ENCODE peak calls at places on chromosomes 5 and 9, in four cellular contexts. V is heart left ventricle, C is natural killer cell, S is HFFc6. F is an unnamed sample.

GRCh38 chr9:89639367-89639795 is 34.6 kb downstream of the GADD45G start:
- DNase-seq in S (no peak), C (no peak), V (peak), F (no peak)

GRCh38 chr9:126860757-126861466 is 473 bp downstream of the ZBTB34 start:
- DNase-seq in V (no peak), C (peak), S (no peak), F (peak)

GRCh38 chr9:69325409-69326212 is 596 bp downstream of the ENTREP1 start:
- DNase-seq in C (no peak), S (no peak), V (peak), F (no peak)

GRCh38 chr9:928363-929042 is 48.0 kb upstream of the DMRT3 start:
- DNase-seq in V (no peak), C (no peak), S (no peak), F (peak)

GRCh38 chr5:158119852-158120708 is 261.1 kb upstream of the CLINT1 start:
- DNase-seq in V (no peak), S (no peak), C (no peak), F (no peak)

GRCh38 chr5:95422842-95423241 is 31.7 kb downstream of the FAM81B start:
- DNase-seq in V (no peak), S (no peak), C (no peak), F (no peak)

GRCh38 chr5:60131504-60131903 is 238.0 kb upstream of the PDE4D start:
- DNase-seq in S (no peak), C (no peak), V (no peak), F (no peak)

GRCh38 chr5:161414896-161415295 is 131.6 kb downstream of the GABRB2 start:
- DNase-seq in V (no peak), S (no peak), C (no peak), F (no peak)

GRCh38 chr5:129447968-129448367 is 12.1 kb upstream of the ADAMTS19 start:
- DNase-seq in C (no peak), V (no peak), S (no peak), F (no peak)

GRCh38 chr5:107275333-107275732 is 395.4 kb downstream of the EFNA5 start:
- DNase-seq in V (no peak), S (no peak), C (no peak), F (no peak)

GRCh38 chr5:72138943-72139467 is 31.7 kb downstream of the MAP1B start:
- DNase-seq in C (no peak), S (peak), V (no peak), F (no peak)

GRCh38 chr5:9342161-9342787 is 203.6 kb downstream of the SEMA5A start:
- DNase-seq in C (no peak), S (no peak), V (no peak), F (no peak)

GRCh38 chr5:15787676-15788075 is 287.7 kb downstream of the FBXL7 start:
- DNase-seq in V (no peak), C (no peak), S (no peak), F (no peak)

GRCh38 chr9:7342229-7342628 is 457.3 kb downstream of the DMAC1 start:
- DNase-seq in S (no peak), V (no peak), C (no peak), F (peak)
- TF ChIP-seq CTCF in S (no peak), V (no peak), C (no peak), F (no peak)

GRCh38 chr5:132459983-132460834 is 30.4 kb downstream of the IRF1 start:
- DNase-seq in V (peak), C (peak), S (no peak), F (no peak)
- TF ChIP-seq CTCF in V (no peak), C (no peak), S (peak), F (no peak)

GRCh38 chr9:137583957-137584356 is 5.2 kb upstream of the DPH7 start:
- DNase-seq in V (no peak), C (no peak), S (no peak), F (no peak)

GRCh38 chr9:137580958-137581331 is 2.2 kb upstream of the DPH7 start:
- DNase-seq in C (no peak), S (no peak), V (no peak), F (no peak)

GRCh38 chr9:137583347-137583746 is 4.6 kb upstream of the DPH7 start:
- DNase-seq in S (no peak), C (no peak), V (no peak), F (no peak)

GRCh38 chr9:137581361-137582285 is 2.9 kb upstream of the DPH7 start:
- DNase-seq in V (no peak), C (no peak), S (no peak), F (no peak)

DNA sequence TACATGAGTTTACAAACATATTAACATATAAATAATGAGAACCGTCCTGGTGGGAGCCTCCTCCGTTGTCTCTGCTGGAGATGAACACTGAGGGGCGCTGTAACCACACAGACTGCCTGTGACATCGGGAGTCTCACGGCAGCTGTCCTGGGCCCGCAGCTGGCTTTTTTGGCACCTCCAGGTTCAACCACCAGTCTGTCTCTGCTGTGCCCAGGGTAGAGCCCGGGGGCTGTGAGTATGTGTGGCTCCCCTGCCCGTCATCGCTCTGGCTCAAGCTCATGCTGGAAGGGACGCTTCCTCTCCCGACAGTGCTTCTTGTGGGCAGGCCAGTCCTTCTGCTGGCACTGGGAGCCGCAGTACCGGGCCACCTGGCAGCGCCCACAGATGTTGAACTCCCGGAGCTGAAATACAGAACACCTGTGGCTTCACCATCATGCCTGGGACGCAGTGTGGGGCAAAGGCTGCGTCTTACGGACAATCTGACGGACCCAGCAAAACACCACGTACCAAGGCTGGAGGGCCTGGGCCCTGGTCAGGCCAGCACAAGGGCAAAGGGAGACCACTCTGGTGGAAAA is 3.6 kb upstream of the DPH7 start:
- DNase-seq in S (no peak), V (no peak), C (no peak), F (no peak)
- TF ChIP-seq CTCF in S (peak), V (no peak), C (no peak), F (no peak)

GRCh38 chr5:82467006-82467561 is 188.9 kb upstream of the RPS23 start:
- DNase-seq in C (no peak), V (no peak), S (peak), F (no peak)
- TF ChIP-seq CTCF in C (no peak), V (peak), S (peak), F (no peak)

F was measured in GM20000.